ENCODE peak calls at places on chromosome 3, in six cellular contexts. N is K562, V is HepG2, S is IMR-90, Q is A549, O is GM12878. I is an unnamed sample.

GRCh38 chr3:152556731-152557254 is 278.1 kb upstream of the P2RY1 start:
- DNase-seq in Q (peak; percentile 24), S (peak; percentile 36), O (no peak), N (no peak), V (peak; percentile 39), I (no peak)

GRCh38 chr3:54670269-54671000 is 257.4 kb downstream of the LRTM1 start:
- DNase-seq in V (no peak), O (no peak), Q (no peak), S (no peak), N (no peak), I (peak; percentile 9)

GRCh38 chr3:192857148-192857735 is 60.4 kb downstream of the MB21D2 start:
- DNase-seq in S (no peak), Q (no peak), V (no peak), N (no peak), O (no peak), I (no peak)

GRCh38 chr3:112776000-112776399 is 70.7 kb downstream of the CD200R1L start:
- DNase-seq in Q (peak; percentile 25), V (no peak), O (no peak), N (no peak), S (peak; percentile 56), I (no peak)

GRCh38 chr3:117998071-117998470 is 1036.6 kb downstream of the IGSF11 start:
- DNase-seq in V (no peak), O (no peak), Q (no peak), N (no peak), S (peak; percentile 74), I (no peak)

GRCh38 chr3:175479175-175479574 is 620.0 kb downstream of the NAALADL2 start:
- DNase-seq in Q (no peak), O (no peak), N (no peak), V (no peak), S (no peak), I (no peak)

GRCh38 chr3:11717768-11718581 is 74.3 kb upstream of the VGLL4 start:
- DNase-seq in N (no peak), O (no peak), Q (peak; percentile 40), S (peak; percentile 46), V (peak; percentile 53), I (no peak)

GRCh38 chr3:11244131-11244677 is 28.0 kb upstream of the ATG7 start:
- DNase-seq in S (peak; percentile 47), N (no peak), V (no peak), O (no peak), Q (peak; percentile 26), I (no peak)

GRCh38 chr3:175741951-175742350 is 882.8 kb downstream of the NAALADL2 start:
- DNase-seq in O (no peak), N (no peak), S (peak; percentile 56), V (no peak), Q (no peak), I (no peak)

GRCh38 chr3:140635276-140635675 is 42.6 kb upstream of the TRIM42 start:
- DNase-seq in Q (no peak), V (no peak), S (no peak), O (no peak), N (no peak), I (no peak)

GRCh38 chr3:196140224-196140623 is 58.3 kb upstream of the TFRC start:
- DNase-seq in S (no peak), O (no peak), V (no peak), N (peak; percentile 64), Q (no peak), I (no peak)

GRCh38 chr3:120094776-120095225 is 554 bp upstream of the GSK3B start:
- DNase-seq in V (peak; percentile 99), O (peak; percentile 99), N (peak; percentile 89), Q (peak; percentile 100), S (peak; percentile 100), I (peak; percentile 87)

GRCh38 chr3:100113728-100114412 is 431 bp downstream of the FILIP1L start:
- DNase-seq in N (no peak), Q (no peak), V (no peak), O (no peak), S (no peak), I (no peak)

GRCh38 chr3:36937492-36937891 is 7.4 kb downstream of the TRANK1 start:
- DNase-seq in Q (no peak), V (no peak), N (no peak), S (no peak), O (no peak), I (no peak)

GRCh38 chr3:45409921-45410320 is 21.5 kb downstream of the LARS2 start:
- DNase-seq in O (no peak), N (no peak), V (no peak), Q (no peak), S (no peak), I (no peak)

GRCh38 chr3:87227835-87228144 is 681 bp downstream of the CHMP2B start:
- DNase-seq in O (no peak), S (peak; percentile 1), Q (no peak), V (peak; percentile 1), N (no peak), I (no peak)

GRCh38 chr3:30034246-30034991 is 572.0 kb upstream of the TGFBR2 start:
- DNase-seq in Q (no peak), V (no peak), N (no peak), S (no peak), O (no peak), I (no peak)

GRCh38 chr3:74268753-74269152 is 345.7 kb downstream of the CNTN3 start:
- DNase-seq in Q (no peak), O (no peak), V (no peak), S (peak; percentile 59), N (no peak), I (no peak)

GRCh38 chr3:45816544-45816943 is 20.2 kb upstream of the SLC6A20 start:
- DNase-seq in V (no peak), O (no peak), Q (no peak), N (no peak), S (peak; percentile 41), I (no peak)

GRCh38 chr3:42880601-42881451 is 5.1 kb upstream of the CYP8B1 start:
- DNase-seq in N (peak; percentile 96), Q (peak; percentile 74), O (peak; percentile 42), S (peak; percentile 61), V (peak; percentile 66), I (peak; percentile 92)

GRCh38 chr3:14224895-14225294 is 46.3 kb downstream of the LSM3 start:
- DNase-seq in Q (no peak), S (peak; percentile 51), V (no peak), O (no peak), N (no peak), I (no peak)

GRCh38 chr3:123096701-123097100 is 29.9 kb downstream of the PDIA5 start:
- DNase-seq in V (no peak), N (no peak), S (peak; percentile 75), Q (no peak), O (no peak), I (no peak)

GRCh38 chr3:185760091-185760490 is 64.8 kb downstream of the IGF2BP2 start:
- DNase-seq in S (no peak), Q (no peak), V (no peak), O (no peak), N (no peak), I (no peak)

GRCh38 chr3:53171827-53172505 is 11.0 kb downstream of the PRKCD start:
- DNase-seq in S (no peak), Q (no peak), V (no peak), N (peak; percentile 30), O (no peak), I (no peak)

GRCh38 chr3:197830967-197831313 is 39.9 kb downstream of the LRCH3 start:
- DNase-seq in Q (no peak), S (no peak), O (no peak), V (no peak), N (no peak), I (no peak)

GRCh38 chr3:21509706-21510105 is 241.3 kb downstream of the ZNF385D start:
- DNase-seq in N (no peak), O (no peak), Q (no peak), V (no peak), S (no peak), I (no peak)

DNA sequence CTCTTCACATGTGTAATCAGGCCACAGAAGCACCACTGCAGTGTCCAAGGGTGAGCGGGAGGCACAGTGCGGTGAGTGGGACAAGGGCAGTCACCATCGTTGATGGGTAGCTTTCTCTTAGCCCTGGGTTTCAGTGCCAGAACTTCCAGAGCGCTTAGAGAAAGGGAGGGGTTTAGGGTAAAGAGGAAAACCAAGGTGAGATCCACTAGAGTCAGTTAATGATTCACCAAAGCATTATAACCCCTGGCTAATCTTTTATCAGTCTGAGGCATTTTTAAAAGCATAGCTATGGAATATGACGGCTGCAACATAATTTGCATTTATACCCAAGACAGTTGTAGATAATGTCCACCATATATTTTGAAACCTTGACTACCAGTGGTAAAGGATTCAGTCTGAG is 94.8 kb downstream of the SHQ1 start:
- DNase-seq in S (no peak), N (no peak), Q (no peak), V (peak; percentile 15), O (no peak), I (no peak)
- TF ChIP-seq BHLHE40 in S (no peak), N (no peak), Q (no peak), V (no peak), O (no peak), I (no peak)

DNA sequence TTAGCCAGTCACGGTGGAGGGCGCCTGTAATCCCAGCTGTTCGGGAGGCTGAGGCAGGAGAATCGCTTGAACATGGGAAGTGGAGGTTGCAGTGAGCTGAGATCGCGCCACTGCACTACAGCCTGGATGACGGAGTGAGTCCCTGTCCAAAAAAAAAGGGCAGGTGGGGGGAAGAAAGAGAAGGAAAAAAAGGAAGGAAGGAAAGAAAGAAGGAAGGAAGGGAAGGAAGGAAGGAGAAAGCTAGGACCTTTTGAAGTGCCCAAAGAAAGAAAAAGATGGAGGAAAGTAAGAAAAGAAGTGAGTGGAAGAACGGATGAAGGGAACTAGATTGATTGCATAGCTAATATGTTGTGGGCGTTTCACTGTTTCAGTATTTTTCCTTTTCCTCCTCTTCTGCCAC is 41.9 kb downstream of the BHLHE40 start:
- DNase-seq in Q (no peak), O (no peak), V (no peak), S (no peak), N (no peak), I (no peak)
- TF ChIP-seq BHLHE40 in Q (no peak), O (no peak), V (no peak), S (no peak), N (no peak), I (no peak)

DNA sequence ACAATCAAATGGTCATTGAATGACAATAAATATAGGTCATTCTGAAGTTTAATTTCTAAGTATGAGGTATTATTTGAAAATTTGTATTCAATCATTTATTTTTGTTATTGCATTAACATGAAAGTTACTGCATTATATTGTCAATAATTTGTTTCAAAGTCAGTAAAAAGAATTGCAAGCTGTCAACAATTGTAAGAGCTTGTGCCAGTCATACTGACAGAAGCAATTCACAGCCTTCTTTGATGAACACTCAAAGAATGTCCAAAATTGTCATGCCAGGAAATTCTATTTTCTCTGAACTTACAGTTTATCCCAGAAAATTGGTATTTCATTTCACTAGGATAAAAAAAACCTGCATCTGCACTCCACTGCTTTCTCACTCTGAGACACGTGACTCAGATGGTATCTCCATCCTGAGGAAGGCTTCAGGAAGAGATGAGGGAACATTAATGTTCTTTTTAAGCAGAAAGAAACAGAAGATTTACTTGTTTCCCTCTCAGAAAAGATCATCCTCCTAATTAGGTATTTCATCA is 332.6 kb upstream of the CCDC54 start:
- DNase-seq in N (no peak), S (no peak), Q (no peak), V (no peak), O (no peak), I (no peak)
- TF ChIP-seq BHLHE40 in N (no peak), S (no peak), Q (no peak), V (no peak), O (no peak), I (no peak)

DNA sequence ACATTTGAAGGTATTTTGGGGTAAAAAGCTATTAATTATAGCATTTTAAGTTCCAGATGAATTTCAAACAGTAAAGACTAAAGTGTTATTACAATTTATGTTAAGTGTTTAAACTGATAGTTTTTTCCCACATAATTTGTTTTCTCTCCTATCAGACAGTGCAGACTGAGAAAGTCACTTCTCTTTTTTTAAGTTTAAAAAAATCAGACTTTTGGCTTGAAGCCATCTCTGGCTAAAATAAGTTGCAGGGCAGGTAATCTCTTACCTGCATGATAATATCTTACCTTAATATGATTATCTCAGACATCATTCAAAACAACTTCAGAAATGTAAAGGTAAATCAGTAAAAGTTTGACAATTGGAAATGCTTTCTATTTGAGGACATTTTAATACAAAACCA is 21.5 kb upstream of the RAB6B start:
- DNase-seq in N (no peak), O (no peak), Q (no peak), S (no peak), V (no peak), I (no peak)
- TF ChIP-seq BHLHE40 in N (no peak), O (no peak), Q (no peak), S (no peak), V (no peak), I (no peak)